ENCODE peak calls at places on chromosomes 16 and 17, in seven cellular contexts. One of them, this sample, is unnamed.
A peak's percentile ranks its signal among the peaks of the same experiment; 100 is the strongest.

GRCh38 chr17:65527381-65527780 is 34.1 kb downstream of the AXIN2 start:
- DNase-seq in NCI-H1436: no peak
- DNase-seq in LoVo: no peak
- DNase-seq in OCI-LY7: no peak
- DNase-seq in right cardiac atrium: no peak
- DNase-seq in endothelial cell: no peak
- DNase-seq in spleen: peak; percentile 43
- DNase-seq in this sample: no peak

GRCh38 chr17:19958023-19958422 is 19.6 kb downstream of the AKAP10 start:
- DNase-seq in NCI-H1436: no peak
- DNase-seq in LoVo: peak; percentile 48
- DNase-seq in OCI-LY7: no peak
- DNase-seq in right cardiac atrium: no peak
- DNase-seq in endothelial cell: peak; percentile 25
- DNase-seq in spleen: no peak
- DNase-seq in this sample: peak; percentile 73

GRCh38 chr16:89561195-89562026 is 929 bp downstream of the RPL13 start:
- DNase-seq in NCI-H1436: no peak
- DNase-seq in LoVo: no peak
- DNase-seq in OCI-LY7: no peak
- DNase-seq in right cardiac atrium: no peak
- DNase-seq in endothelial cell: no peak
- DNase-seq in spleen: peak; percentile 91
- DNase-seq in this sample: no peak

GRCh38 chr17:73911726-73912359 is 267.6 kb upstream of the SDK2 start:
- DNase-seq in NCI-H1436: no peak
- DNase-seq in LoVo: no peak
- DNase-seq in OCI-LY7: no peak
- DNase-seq in right cardiac atrium: no peak
- DNase-seq in endothelial cell: no peak
- DNase-seq in spleen: no peak
- DNase-seq in this sample: no peak

GRCh38 chr17:40198576-40198975 is 20.5 kb upstream of the WIPF2 start:
- DNase-seq in NCI-H1436: no peak
- DNase-seq in LoVo: no peak
- DNase-seq in OCI-LY7: no peak
- DNase-seq in right cardiac atrium: no peak
- DNase-seq in endothelial cell: no peak
- DNase-seq in spleen: no peak
- DNase-seq in this sample: no peak

GRCh38 chr17:17523001-17523713 is 27.0 kb upstream of the RASD1 start:
- DNase-seq in NCI-H1436: no peak
- DNase-seq in LoVo: no peak
- DNase-seq in OCI-LY7: no peak
- DNase-seq in right cardiac atrium: peak; percentile 34
- DNase-seq in endothelial cell: peak; percentile 38
- DNase-seq in spleen: no peak
- DNase-seq in this sample: no peak

GRCh38 chr17:18315498-18316360 is 636 bp downstream of the SMCR8 start:
- DNase-seq in NCI-H1436: no peak
- DNase-seq in LoVo: no peak
- DNase-seq in OCI-LY7: peak; percentile 25
- DNase-seq in right cardiac atrium: no peak
- DNase-seq in endothelial cell: no peak
- DNase-seq in spleen: no peak
- DNase-seq in this sample: no peak

GRCh38 chr17:49545007-49545660 is 30.5 kb upstream of the NXPH3 start:
- DNase-seq in NCI-H1436: no peak
- DNase-seq in LoVo: no peak
- DNase-seq in OCI-LY7: no peak
- DNase-seq in right cardiac atrium: no peak
- DNase-seq in endothelial cell: no peak
- DNase-seq in spleen: peak; percentile 24
- DNase-seq in this sample: no peak

GRCh38 chr16:84084570-84085270 is 32.0 kb downstream of the MBTPS1 start:
- DNase-seq in NCI-H1436: peak; percentile 65
- DNase-seq in LoVo: peak; percentile 56
- DNase-seq in OCI-LY7: peak; percentile 86
- DNase-seq in right cardiac atrium: no peak
- DNase-seq in endothelial cell: peak; percentile 63
- DNase-seq in spleen: peak; percentile 84
- DNase-seq in this sample: peak; percentile 71

GRCh38 chr17:78401891-78402290 is 23.4 kb downstream of the PGS1 start:
- DNase-seq in NCI-H1436: no peak
- DNase-seq in LoVo: no peak
- DNase-seq in OCI-LY7: no peak
- DNase-seq in right cardiac atrium: peak; percentile 41
- DNase-seq in endothelial cell: no peak
- DNase-seq in spleen: no peak
- DNase-seq in this sample: no peak

GRCh38 chr16:67562526-67562917 is at the start of gene CTCF:
- DNase-seq in NCI-H1436: peak; percentile 70
- DNase-seq in LoVo: peak; percentile 87
- DNase-seq in OCI-LY7: peak; percentile 91
- DNase-seq in right cardiac atrium: peak; percentile 94
- DNase-seq in endothelial cell: peak; percentile 82
- DNase-seq in spleen: peak; percentile 98
- DNase-seq in this sample: peak; percentile 57

GRCh38 chr17:58528443-58528842 is 14.0 kb upstream of the MTMR4 start:
- DNase-seq in NCI-H1436: no peak
- DNase-seq in LoVo: no peak
- DNase-seq in OCI-LY7: no peak
- DNase-seq in right cardiac atrium: no peak
- DNase-seq in endothelial cell: no peak
- DNase-seq in spleen: no peak
- DNase-seq in this sample: no peak

GRCh38 chr16:53511084-53511402 is 8.0 kb upstream of the AKTIP start:
- DNase-seq in NCI-H1436: no peak
- DNase-seq in LoVo: no peak
- DNase-seq in OCI-LY7: no peak
- DNase-seq in right cardiac atrium: no peak
- DNase-seq in endothelial cell: no peak
- DNase-seq in spleen: peak; percentile 66
- DNase-seq in this sample: no peak

GRCh38 chr16:54817432-54817831 is 113.2 kb upstream of the IRX5 start:
- DNase-seq in NCI-H1436: no peak
- DNase-seq in LoVo: no peak
- DNase-seq in OCI-LY7: peak; percentile 38
- DNase-seq in right cardiac atrium: no peak
- DNase-seq in endothelial cell: peak; percentile 9
- DNase-seq in spleen: no peak
- DNase-seq in this sample: no peak

GRCh38 chr16:88389191-88389590 is 6.4 kb downstream of the ZNF469 start:
- DNase-seq in NCI-H1436: no peak
- DNase-seq in LoVo: no peak
- DNase-seq in OCI-LY7: no peak
- DNase-seq in right cardiac atrium: peak; percentile 56
- DNase-seq in endothelial cell: no peak
- DNase-seq in spleen: no peak
- DNase-seq in this sample: no peak

GRCh38 chr17:56707312-56708219 is 114.1 kb downstream of the NOG start:
- DNase-seq in NCI-H1436: no peak
- DNase-seq in LoVo: no peak
- DNase-seq in OCI-LY7: no peak
- DNase-seq in right cardiac atrium: no peak
- DNase-seq in endothelial cell: no peak
- DNase-seq in spleen: no peak
- DNase-seq in this sample: peak; percentile 70

GRCh38 chr17:65711671-65712276 is 150.3 kb upstream of the AXIN2 start:
- DNase-seq in NCI-H1436: no peak
- DNase-seq in LoVo: no peak
- DNase-seq in OCI-LY7: no peak
- DNase-seq in right cardiac atrium: no peak
- DNase-seq in endothelial cell: no peak
- DNase-seq in spleen: no peak
- DNase-seq in this sample: no peak

GRCh38 chr17:27559996-27560481 is 70.9 kb upstream of the LGALS9 start:
- DNase-seq in NCI-H1436: no peak
- DNase-seq in LoVo: no peak
- DNase-seq in OCI-LY7: no peak
- DNase-seq in right cardiac atrium: peak; percentile 89
- DNase-seq in endothelial cell: no peak
- DNase-seq in spleen: peak; percentile 76
- DNase-seq in this sample: no peak

GRCh38 chr17:6666077-6666521 is 14.5 kb downstream of the C17orf100 start:
- DNase-seq in NCI-H1436: peak; percentile 41
- DNase-seq in LoVo: peak; percentile 74
- DNase-seq in OCI-LY7: peak; percentile 61
- DNase-seq in right cardiac atrium: peak; percentile 77
- DNase-seq in endothelial cell: peak; percentile 79
- DNase-seq in spleen: peak; percentile 84
- DNase-seq in this sample: peak; percentile 66

GRCh38 chr16:57266531-57267268 is 17.8 kb downstream of the PLLP start:
- DNase-seq in NCI-H1436: no peak
- DNase-seq in LoVo: no peak
- DNase-seq in OCI-LY7: no peak
- DNase-seq in right cardiac atrium: no peak
- DNase-seq in endothelial cell: no peak
- DNase-seq in spleen: no peak
- DNase-seq in this sample: no peak

GRCh38 chr17:39596543-39597267 is 11.0 kb downstream of the NEUROD2 start:
- DNase-seq in NCI-H1436: no peak
- DNase-seq in LoVo: no peak
- DNase-seq in OCI-LY7: no peak
- DNase-seq in right cardiac atrium: no peak
- DNase-seq in endothelial cell: no peak
- DNase-seq in spleen: no peak
- DNase-seq in this sample: no peak

GRCh38 chr17:35338230-35338629 is 35.2 kb downstream of the SLFN11 start:
- DNase-seq in NCI-H1436: no peak
- DNase-seq in LoVo: no peak
- DNase-seq in OCI-LY7: no peak
- DNase-seq in right cardiac atrium: no peak
- DNase-seq in endothelial cell: no peak
- DNase-seq in spleen: no peak
- DNase-seq in this sample: no peak

GRCh38 chr16:30112197-30113030 is 923 bp downstream of the GDPD3 start:
- DNase-seq in NCI-H1436: peak; percentile 9
- DNase-seq in LoVo: no peak
- DNase-seq in OCI-LY7: peak; percentile 78
- DNase-seq in right cardiac atrium: peak; percentile 82
- DNase-seq in endothelial cell: peak; percentile 75
- DNase-seq in spleen: peak; percentile 89
- DNase-seq in this sample: peak; percentile 75

GRCh38 chr16:1494129-1494640 is 1.0 kb downstream of the TELO2 start:
- DNase-seq in NCI-H1436: no peak
- DNase-seq in LoVo: no peak
- DNase-seq in OCI-LY7: peak; percentile 7
- DNase-seq in right cardiac atrium: peak; percentile 89
- DNase-seq in endothelial cell: peak; percentile 48
- DNase-seq in spleen: peak; percentile 81
- DNase-seq in this sample: no peak

GRCh38 chr17:31715436-31715835 is 143.6 kb downstream of the COPRS start:
- DNase-seq in NCI-H1436: no peak
- DNase-seq in LoVo: no peak
- DNase-seq in OCI-LY7: no peak
- DNase-seq in right cardiac atrium: no peak
- DNase-seq in endothelial cell: no peak
- DNase-seq in spleen: no peak
- DNase-seq in this sample: no peak

GRCh38 chr16:89925596-89926079 is 2.5 kb downstream of the TUBB3 start:
- DNase-seq in NCI-H1436: no peak
- DNase-seq in LoVo: no peak
- DNase-seq in OCI-LY7: no peak
- DNase-seq in right cardiac atrium: no peak
- DNase-seq in endothelial cell: no peak
- DNase-seq in spleen: no peak
- DNase-seq in this sample: no peak

GRCh38 chr17:6823011-6823442 is 8.5 kb downstream of the TEKT1 start:
- DNase-seq in NCI-H1436: no peak
- DNase-seq in LoVo: no peak
- DNase-seq in OCI-LY7: no peak
- DNase-seq in right cardiac atrium: no peak
- DNase-seq in endothelial cell: no peak
- DNase-seq in spleen: no peak
- DNase-seq in this sample: no peak

GRCh38 chr16:31421587-31421986 is 6.6 kb downstream of the COX6A2 start:
- DNase-seq in NCI-H1436: no peak
- DNase-seq in LoVo: no peak
- DNase-seq in OCI-LY7: no peak
- DNase-seq in right cardiac atrium: no peak
- DNase-seq in endothelial cell: no peak
- DNase-seq in spleen: no peak
- DNase-seq in this sample: no peak

GRCh38 chr16:51876934-51877333 is 670.0 kb downstream of the TOX3 start:
- DNase-seq in NCI-H1436: no peak
- DNase-seq in LoVo: no peak
- DNase-seq in OCI-LY7: no peak
- DNase-seq in right cardiac atrium: no peak
- DNase-seq in endothelial cell: no peak
- DNase-seq in spleen: no peak
- DNase-seq in this sample: no peak

GRCh38 chr17:3529817-3530741 is 27.5 kb downstream of the TRPV3 start:
- DNase-seq in NCI-H1436: no peak
- DNase-seq in LoVo: no peak
- DNase-seq in OCI-LY7: no peak
- DNase-seq in right cardiac atrium: peak; percentile 95
- DNase-seq in endothelial cell: no peak
- DNase-seq in spleen: peak; percentile 66
- DNase-seq in this sample: peak; percentile 66

GRCh38 chr17:51853857-51854256 is 304.7 kb downstream of the CA10 start:
- DNase-seq in NCI-H1436: no peak
- DNase-seq in LoVo: no peak
- DNase-seq in OCI-LY7: no peak
- DNase-seq in right cardiac atrium: no peak
- DNase-seq in endothelial cell: no peak
- DNase-seq in spleen: no peak
- DNase-seq in this sample: no peak

GRCh38 chr17:79631640-79632431 is 21.0 kb upstream of the RBFOX3 start:
- DNase-seq in NCI-H1436: no peak
- DNase-seq in LoVo: no peak
- DNase-seq in OCI-LY7: no peak
- DNase-seq in right cardiac atrium: peak; percentile 16
- DNase-seq in endothelial cell: no peak
- DNase-seq in spleen: no peak
- DNase-seq in this sample: no peak

GRCh38 chr17:16923904-16924700 is 47.8 kb downstream of the TNFRSF13B start:
- DNase-seq in NCI-H1436: no peak
- DNase-seq in LoVo: no peak
- DNase-seq in OCI-LY7: no peak
- DNase-seq in right cardiac atrium: no peak
- DNase-seq in endothelial cell: no peak
- DNase-seq in spleen: peak; percentile 62
- DNase-seq in this sample: no peak

GRCh38 chr17:17048106-17048505 is 5.8 kb downstream of the MPRIP start:
- DNase-seq in NCI-H1436: no peak
- DNase-seq in LoVo: no peak
- DNase-seq in OCI-LY7: no peak
- DNase-seq in right cardiac atrium: no peak
- DNase-seq in endothelial cell: no peak
- DNase-seq in spleen: no peak
- DNase-seq in this sample: no peak

GRCh38 chr16:73956592-73957495 is 339.8 kb upstream of the PSMD7 start:
- DNase-seq in NCI-H1436: peak; percentile 57
- DNase-seq in LoVo: peak; percentile 37
- DNase-seq in OCI-LY7: peak; percentile 58
- DNase-seq in right cardiac atrium: peak; percentile 50
- DNase-seq in endothelial cell: peak; percentile 70
- DNase-seq in spleen: no peak
- DNase-seq in this sample: peak; percentile 46

GRCh38 chr17:79607941-79608728 is 2.7 kb downstream of the RBFOX3 start:
- DNase-seq in NCI-H1436: no peak
- DNase-seq in LoVo: no peak
- DNase-seq in OCI-LY7: no peak
- DNase-seq in right cardiac atrium: peak; percentile 65
- DNase-seq in endothelial cell: peak; percentile 87
- DNase-seq in spleen: no peak
- DNase-seq in this sample: peak; percentile 47

GRCh38 chr16:729768-730665 is 3.1 kb downstream of the HAGHL start:
- DNase-seq in NCI-H1436: no peak
- DNase-seq in LoVo: no peak
- DNase-seq in OCI-LY7: no peak
- DNase-seq in right cardiac atrium: no peak
- DNase-seq in endothelial cell: no peak
- DNase-seq in spleen: peak; percentile 79
- DNase-seq in this sample: no peak